ENCODE peak calls at places on chromosomes 6 and 20, in four cellular contexts. H is neural progenitor cell, Q is naive B cell, P is cerebellar cortex. L is an unnamed sample.

GRCh38 chr20:17653835-17654648 is 28.0 kb downstream of the RRBP1 start:
- DNase-seq in Q (no peak), P (no peak), H (no peak), L (peak)

GRCh38 chr6:6700421-6700820 is 111.9 kb downstream of the LY86 start:
- DNase-seq in H (no peak), Q (no peak), P (no peak), L (no peak)

GRCh38 chr6:1240766-1241165 is 71.1 kb upstream of the FOXQ1 start:
- DNase-seq in Q (no peak), H (no peak), P (no peak), L (no peak)

GRCh38 chr20:61105395-61105794 is 146.7 kb upstream of the CDH4 start:
- DNase-seq in Q (no peak), H (no peak), P (no peak), L (no peak)

GRCh38 chr6:28789553-28790083 is 134.2 kb downstream of the TRIM27 start:
- DNase-seq in P (peak), Q (no peak), H (peak), L (no peak)

GRCh38 chr6:10465633-10466499 is 51.0 kb upstream of the TFAP2A start:
- DNase-seq in H (peak), P (peak), Q (no peak), L (no peak)

GRCh38 chr6:131997450-131998153 is 46.4 kb upstream of the CCN2 start:
- DNase-seq in H (no peak), Q (no peak), P (no peak), L (no peak)

GRCh38 chr20:23339986-23340385 is 10.6 kb upstream of the NXT1 start:
- DNase-seq in P (no peak), H (no peak), Q (no peak), L (no peak)

GRCh38 chr6:32047855-32048766 is 9.9 kb downstream of the CYP21A2 start:
- DNase-seq in H (peak), Q (peak), P (peak), L (peak)

GRCh38 chr6:31227143-31227542 is 44.7 kb downstream of the HLA-C start:
- DNase-seq in H (no peak), P (no peak), Q (no peak), L (no peak)

GRCh38 chr6:47992805-47993204 is 118.2 kb downstream of the PTCHD4 start:
- DNase-seq in H (no peak), Q (no peak), P (peak), L (no peak)

GRCh38 chr20:20491110-20491783 is 123.3 kb downstream of the INSM1 start:
- DNase-seq in H (no peak), Q (no peak), P (no peak), L (no peak)

L was measured in left colon.